ENCODE peak calls at places on chromosomes 2 and 18, in eight cellular contexts. X is stimulated activated CD4-positive, alpha-beta T cell treated with anti-CD3 and anti-CD28 coated beads, Interleukin-1b, Interleukin-23, amount 100 ng/mL, for 48 hours; P is G401; Z is endothelial cell; B is neuronal stem cell; K is Caki2; W is psoas muscle; R is activated T-cell treated with anti-CD3 and anti-CD28 coated beads, Interleukin-2, amount 50 U/mL, for 4 hours. A is an unnamed sample.

GRCh38 chr2:162261032-162261945 is 18.0 kb upstream of the FAP start:
- DNase-seq in X (no peak), P (no peak), Z (peak), B (no peak), K (no peak), W (peak), R (no peak), A (peak)

GRCh38 chr2:127661072-127661618 is 14.2 kb downstream of the LIMS2 start:
- DNase-seq in X (no peak), P (no peak), Z (no peak), B (no peak), K (no peak), W (no peak), R (no peak), A (peak)

GRCh38 chr2:192197387-192197786 is 2.7 kb upstream of the TMEFF2 start:
- DNase-seq in X (no peak), P (peak), Z (no peak), B (no peak), K (no peak), W (no peak), R (no peak), A (no peak)

GRCh38 chr2:46232860-46233259 is 64.3 kb upstream of the EPAS1 start:
- DNase-seq in X (no peak), P (no peak), Z (no peak), B (no peak), K (peak), W (no peak), R (no peak), A (no peak)

GRCh38 chr2:144230452-144231085 is 289.4 kb downstream of the ZEB2 start:
- DNase-seq in X (no peak), P (peak), Z (no peak), B (no peak), K (no peak), W (no peak), R (no peak), A (no peak)

GRCh38 chr2:142841788-142842187 is 35.7 kb upstream of the KYNU start:
- DNase-seq in X (no peak), P (no peak), Z (no peak), B (no peak), K (no peak), W (no peak), R (no peak), A (no peak)

GRCh38 chr2:203812294-203813221 is 55.0 kb upstream of the CTLA4 start:
- DNase-seq in X (no peak), P (no peak), Z (no peak), B (no peak), K (no peak), W (no peak), R (no peak), A (no peak)

GRCh38 chr2:218569661-218570500 is 1.2 kb downstream of the CNOT9 start:
- DNase-seq in X (no peak), P (no peak), Z (no peak), B (peak), K (peak), W (no peak), R (no peak), A (no peak)

GRCh38 chr2:128289439-128289838 is 29.2 kb downstream of the HS6ST1 start:
- DNase-seq in X (no peak), P (no peak), Z (peak), B (no peak), K (no peak), W (peak), R (no peak), A (no peak)

GRCh38 chr18:76476665-76477561 is 18.1 kb downstream of the ZNF516 start:
- DNase-seq in X (no peak), P (no peak), Z (no peak), B (no peak), K (peak), W (no peak), R (no peak), A (no peak)

GRCh38 chr2:232488721-232489300 is 1.2 kb upstream of the ECEL1 start:
- DNase-seq in X (no peak), P (no peak), Z (no peak), B (no peak), K (no peak), W (no peak), R (no peak), A (peak)

GRCh38 chr2:215699018-215699417 is 263.1 kb upstream of the FN1 start:
- DNase-seq in X (no peak), P (no peak), Z (no peak), B (no peak), K (no peak), W (no peak), R (no peak), A (peak)

A was measured in posterior vena cava.